ENCODE peak calls at places on chromosomes 16 and 17, in four cellular contexts. One of them, this sample, is unnamed.
A peak's percentile ranks its signal among the peaks of the same experiment; 100 is the strongest.

GRCh38 chr17:28324272-28324745 is 5.3 kb downstream of the TMEM97 start:
- DNase-seq in T-helper 1 cell: no peak
- DNase-seq in endodermal cell: peak; percentile 24
- DNase-seq in T-helper 9 cell: no peak
- DNase-seq in this sample: no peak

GRCh38 chr17:29273924-29274323 is 20.0 kb downstream of the NUFIP2 start:
- DNase-seq in T-helper 1 cell: no peak
- DNase-seq in endodermal cell: no peak
- DNase-seq in T-helper 9 cell: no peak
- DNase-seq in this sample: no peak

GRCh38 chr16:4578961-4579530 is 22.9 kb downstream of the C16orf96 start:
- DNase-seq in T-helper 1 cell: no peak
- DNase-seq in endodermal cell: peak; percentile 39
- DNase-seq in T-helper 9 cell: no peak
- DNase-seq in this sample: no peak

GRCh38 chr17:64183815-64184397 is 54.0 kb upstream of the ERN1 start:
- DNase-seq in T-helper 1 cell: no peak
- DNase-seq in endodermal cell: no peak
- DNase-seq in T-helper 9 cell: no peak
- DNase-seq in this sample: no peak

GRCh38 chr16:2208308-2208707 is 2.4 kb downstream of the BRICD5 start:
- DNase-seq in T-helper 1 cell: no peak
- DNase-seq in endodermal cell: no peak
- DNase-seq in T-helper 9 cell: no peak
- DNase-seq in this sample: no peak

GRCh38 chr17:44971776-44972483 is 3.8 kb upstream of the C1QL1 start:
- DNase-seq in T-helper 1 cell: no peak
- DNase-seq in endodermal cell: peak; percentile 92
- DNase-seq in T-helper 9 cell: no peak
- DNase-seq in this sample: peak; percentile 24

GRCh38 chr16:30136971-30137601 is 14.1 kb upstream of the MAPK3 start:
- DNase-seq in T-helper 1 cell: no peak
- DNase-seq in endodermal cell: no peak
- DNase-seq in T-helper 9 cell: no peak
- DNase-seq in this sample: no peak

GRCh38 chr16:85570213-85570734 is 42.8 kb upstream of the GSE1 start:
- DNase-seq in T-helper 1 cell: no peak
- DNase-seq in endodermal cell: no peak
- DNase-seq in T-helper 9 cell: no peak
- DNase-seq in this sample: no peak

GRCh38 chr16:90019543-90020259 is 445 bp upstream of the DBNDD1 start:
- DNase-seq in T-helper 1 cell: no peak
- DNase-seq in endodermal cell: peak; percentile 87
- DNase-seq in T-helper 9 cell: peak; percentile 57
- DNase-seq in this sample: peak; percentile 11

GRCh38 chr16:50988441-50988840 is 162.6 kb downstream of the SALL1 start:
- DNase-seq in T-helper 1 cell: no peak
- DNase-seq in endodermal cell: no peak
- DNase-seq in T-helper 9 cell: no peak
- DNase-seq in this sample: no peak

GRCh38 chr17:29659155-29659554 is 36.4 kb upstream of the CORO6 start:
- DNase-seq in T-helper 1 cell: no peak
- DNase-seq in endodermal cell: no peak
- DNase-seq in T-helper 9 cell: no peak
- DNase-seq in this sample: no peak

GRCh38 chr17:40340880-40341807 is 23.4 kb downstream of the GJD3 start:
- DNase-seq in T-helper 1 cell: peak; percentile 80
- DNase-seq in endodermal cell: peak; percentile 98
- DNase-seq in T-helper 9 cell: peak; percentile 82
- DNase-seq in this sample: peak; percentile 74

GRCh38 chr16:50354629-50355456 is 13.9 kb downstream of the BRD7 start:
- DNase-seq in T-helper 1 cell: no peak
- DNase-seq in endodermal cell: no peak
- DNase-seq in T-helper 9 cell: no peak
- DNase-seq in this sample: peak; percentile 47

GRCh38 chr17:44204453-44204882 is 4.8 kb upstream of the ATXN7L3 start:
- DNase-seq in T-helper 1 cell: no peak
- DNase-seq in endodermal cell: no peak
- DNase-seq in T-helper 9 cell: no peak
- DNase-seq in this sample: peak; percentile 63

GRCh38 chr16:89645122-89645521 is 12.4 kb downstream of the CHMP1A start:
- DNase-seq in T-helper 1 cell: no peak
- DNase-seq in endodermal cell: no peak
- DNase-seq in T-helper 9 cell: no peak
- DNase-seq in this sample: no peak

GRCh38 chr17:76791053-76791980 is 53.4 kb downstream of the MFSD11 start:
- DNase-seq in T-helper 1 cell: no peak
- DNase-seq in endodermal cell: no peak
- DNase-seq in T-helper 9 cell: no peak
- DNase-seq in this sample: peak; percentile 63

GRCh38 chr17:79706931-79707382 is 23.8 kb upstream of the ENPP7 start:
- DNase-seq in T-helper 1 cell: no peak
- DNase-seq in endodermal cell: peak; percentile 65
- DNase-seq in T-helper 9 cell: no peak
- DNase-seq in this sample: peak; percentile 64

GRCh38 chr17:61239261-61239660 is 160.4 kb upstream of the TBX2 start:
- DNase-seq in T-helper 1 cell: no peak
- DNase-seq in endodermal cell: no peak
- DNase-seq in T-helper 9 cell: no peak
- DNase-seq in this sample: no peak

GRCh38 chr17:29677139-29677834 is 54.6 kb upstream of the CORO6 start:
- DNase-seq in T-helper 1 cell: no peak
- DNase-seq in endodermal cell: no peak
- DNase-seq in T-helper 9 cell: no peak
- DNase-seq in this sample: peak; percentile 91

GRCh38 chr16:86300746-86301480 is 209.4 kb upstream of the FOXF1 start:
- DNase-seq in T-helper 1 cell: no peak
- DNase-seq in endodermal cell: peak; percentile 82
- DNase-seq in T-helper 9 cell: no peak
- DNase-seq in this sample: no peak

GRCh38 chr17:43900858-43901754 is 6.2 kb downstream of the MPP2 start:
- DNase-seq in T-helper 1 cell: no peak
- DNase-seq in endodermal cell: peak; percentile 72
- DNase-seq in T-helper 9 cell: no peak
- DNase-seq in this sample: no peak

GRCh38 chr17:17346428-17347233 is 43.5 kb downstream of the NT5M start:
- DNase-seq in T-helper 1 cell: no peak
- DNase-seq in endodermal cell: peak; percentile 47
- DNase-seq in T-helper 9 cell: no peak
- DNase-seq in this sample: no peak

GRCh38 chr17:15398736-15399331 is 57.4 kb upstream of the TEKT3 start:
- DNase-seq in T-helper 1 cell: no peak
- DNase-seq in endodermal cell: peak; percentile 36
- DNase-seq in T-helper 9 cell: no peak
- DNase-seq in this sample: peak; percentile 30

GRCh38 chr16:19429271-19429670 is 11.6 kb downstream of the TMC5 start:
- DNase-seq in T-helper 1 cell: no peak
- DNase-seq in endodermal cell: no peak
- DNase-seq in T-helper 9 cell: no peak
- DNase-seq in this sample: no peak

GRCh38 chr17:34246436-34246835 is 8.6 kb upstream of the CCL2 start:
- DNase-seq in T-helper 1 cell: no peak
- DNase-seq in endodermal cell: no peak
- DNase-seq in T-helper 9 cell: no peak
- DNase-seq in this sample: no peak

GRCh38 chr16:75296606-75297005 is 45.2 kb upstream of the BCAR1 start:
- DNase-seq in T-helper 1 cell: no peak
- DNase-seq in endodermal cell: no peak
- DNase-seq in T-helper 9 cell: no peak
- DNase-seq in this sample: peak; percentile 70